ENCODE peak calls at places on chromosome 5, in seven cellular contexts. A is body of pancreas, J is K562, O is lower leg skin, G is adrenal gland, V is ovary, W is HCT116. C is an unnamed sample.

GRCh38 chr5:135729582-135729879 is 104.9 kb upstream of the SLC25A48 start:
- DNase-seq in A (no peak), J (no peak), O (no peak), G (no peak), V (no peak), W (no peak), C (no peak)

GRCh38 chr5:172800088-172800551 is 29.1 kb upstream of the DUSP1 start:
- DNase-seq in A (peak; percentile 78), J (no peak), O (no peak), G (peak; percentile 74), V (peak; percentile 58), W (no peak), C (no peak)

GRCh38 chr5:59766394-59766793 is 127.1 kb downstream of the PDE4D start:
- DNase-seq in A (peak; percentile 32), J (no peak), O (no peak), G (peak; percentile 13), V (no peak), W (no peak), C (peak; percentile 68)

GRCh38 chr5:56814361-56814962 is 887 bp upstream of the MAP3K1 start:
- DNase-seq in A (peak; percentile 77), J (peak; percentile 29), O (peak; percentile 33), G (peak; percentile 47), V (peak; percentile 19), W (no peak), C (peak; percentile 40)

GRCh38 chr5:5360878-5361520 is 61.5 kb upstream of the ICE1 start:
- DNase-seq in A (no peak), J (no peak), O (no peak), G (no peak), V (no peak), W (no peak), C (no peak)

GRCh38 chr5:107930092-107930491 is 259.4 kb upstream of the EFNA5 start:
- DNase-seq in A (no peak), J (no peak), O (no peak), G (no peak), V (no peak), W (no peak), C (no peak)

GRCh38 chr5:78964889-78965288 is 20.2 kb downstream of the ARSB start:
- DNase-seq in A (peak; percentile 42), J (no peak), O (no peak), G (peak; percentile 35), V (no peak), W (peak; percentile 48), C (peak; percentile 20)

GRCh38 chr5:150038547-150038946 is 38.0 kb downstream of the HMGXB3 start:
- DNase-seq in A (no peak), J (no peak), O (no peak), G (no peak), V (no peak), W (no peak), C (no peak)

GRCh38 chr5:103211858-103212500 is 46.6 kb upstream of the MACIR start:
- DNase-seq in A (no peak), J (no peak), O (no peak), G (no peak), V (no peak), W (no peak), C (no peak)

GRCh38 chr5:96823900-96824351 is 16.2 kb upstream of the ERAP1 start:
- DNase-seq in A (no peak), J (no peak), O (peak; percentile 53), G (peak; percentile 46), V (no peak), W (no peak), C (peak; percentile 69)

GRCh38 chr5:32127759-32128158 is 46.4 kb downstream of the GOLPH3 start:
- DNase-seq in A (no peak), J (no peak), O (no peak), G (no peak), V (no peak), W (no peak), C (no peak)

GRCh38 chr5:127615916-127616315 is 33.0 kb upstream of the CTXN3 start:
- DNase-seq in A (no peak), J (no peak), O (no peak), G (no peak), V (no peak), W (no peak), C (peak; percentile 19)

GRCh38 chr5:179438041-179438441 is 92.8 kb upstream of the ADAMTS2 start:
- DNase-seq in A (peak; percentile 43), J (no peak), O (no peak), G (peak; percentile 48), V (no peak), W (no peak), C (no peak)

GRCh38 chr5:1752881-1753280 is 46.8 kb downstream of the MRPL36 start:
- DNase-seq in A (no peak), J (no peak), O (no peak), G (no peak), V (peak; percentile 6), W (no peak), C (no peak)

GRCh38 chr5:36770125-36770524 is 106.4 kb upstream of the NIPBL start:
- DNase-seq in A (no peak), J (no peak), O (no peak), G (no peak), V (no peak), W (no peak), C (no peak)

GRCh38 chr5:138943615-138944173 is 68.6 kb upstream of the LRRTM2 start:
- DNase-seq in A (no peak), J (no peak), O (no peak), G (no peak), V (no peak), W (no peak), C (no peak)

GRCh38 chr5:127846884-127847283 is 143.7 kb downstream of the CCDC192 start:
- DNase-seq in A (no peak), J (no peak), O (no peak), G (no peak), V (no peak), W (no peak), C (no peak)

GRCh38 chr5:172361566-172362238 is 78.1 kb upstream of the UBTD2 start:
- DNase-seq in A (peak; percentile 48), J (no peak), O (peak; percentile 80), G (peak; percentile 84), V (no peak), W (peak; percentile 48), C (no peak)

GRCh38 chr5:73393606-73394489 is 54.7 kb downstream of the FOXD1 start:
- DNase-seq in A (no peak), J (no peak), O (no peak), G (no peak), V (no peak), W (no peak), C (no peak)

GRCh38 chr5:40410231-40410861 is 269.4 kb upstream of the PTGER4 start:
- DNase-seq in A (peak; percentile 40), J (no peak), O (no peak), G (no peak), V (no peak), W (no peak), C (no peak)

GRCh38 chr5:30331534-30331933 is 862.0 kb upstream of the CDH6 start:
- DNase-seq in A (no peak), J (no peak), O (no peak), G (no peak), V (no peak), W (no peak), C (no peak)

GRCh38 chr5:107672212-107673105 is 1.7 kb upstream of the EFNA5 start:
- DNase-seq in A (peak; percentile 86), J (peak; percentile 24), O (peak; percentile 81), G (peak; percentile 52), V (peak; percentile 67), W (peak; percentile 88), C (peak; percentile 89)

GRCh38 chr5:161602739-161603138 is 56.2 kb upstream of the GABRB2 start:
- DNase-seq in A (no peak), J (no peak), O (no peak), G (no peak), V (no peak), W (no peak), C (no peak)

GRCh38 chr5:26889810-26890209 is 148.6 kb downstream of the CDH9 start:
- DNase-seq in A (no peak), J (no peak), O (no peak), G (no peak), V (no peak), W (no peak), C (no peak)

GRCh38 chr5:32852535-32852934 is 141.4 kb downstream of the NPR3 start:
- DNase-seq in A (peak; percentile 16), J (no peak), O (no peak), G (peak; percentile 51), V (no peak), W (no peak), C (no peak)

GRCh38 chr5:93355691-93356090 is 225.3 kb downstream of the NR2F1-AS1 start:
- DNase-seq in A (no peak), J (no peak), O (no peak), G (no peak), V (no peak), W (no peak), C (no peak)

DNA sequence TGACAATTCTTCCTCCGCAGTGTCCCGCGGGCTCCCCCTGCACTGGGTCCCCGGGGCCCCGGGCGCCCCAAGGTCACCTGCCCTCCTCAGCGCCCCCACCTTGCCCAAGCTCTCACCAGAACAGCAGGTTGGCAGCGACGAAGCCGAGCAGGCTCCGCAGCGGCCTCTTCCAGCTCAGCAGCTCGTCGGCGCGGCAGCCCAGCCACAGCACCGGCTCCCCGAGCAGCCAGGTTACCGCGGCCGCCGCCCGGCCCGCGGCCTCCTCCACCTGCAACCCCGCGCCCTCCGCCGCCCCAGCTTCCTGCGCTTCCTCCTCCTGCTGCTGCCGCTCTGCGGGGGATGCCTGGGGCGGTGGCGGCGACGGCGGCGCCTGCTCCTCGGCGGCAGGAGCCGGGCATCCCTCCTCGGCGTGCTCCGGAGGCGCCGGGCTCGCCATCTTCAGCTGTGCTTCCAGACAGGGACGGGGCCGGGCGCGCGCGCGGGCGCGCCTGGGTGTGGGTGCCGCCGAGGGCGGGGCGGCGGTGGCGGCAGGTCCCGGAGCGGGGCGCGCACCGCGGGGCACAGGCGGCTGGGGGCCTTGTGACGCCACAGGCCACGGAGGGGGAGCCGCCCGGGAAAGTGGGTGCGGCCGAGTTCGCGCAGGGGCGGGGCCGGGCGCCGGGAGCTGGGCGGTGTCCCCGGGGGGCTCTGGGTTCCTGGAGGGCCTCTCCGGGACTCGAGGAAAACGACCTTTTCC is at the start of gene RETREG1:
- DNase-seq in A (peak; percentile 70), J (no peak), O (no peak), G (peak; percentile 8), V (peak; percentile 50), W (peak; percentile 15), C (peak; percentile 71)
- TF ChIP-seq POLR2A in A (no peak), J (no peak), O (no peak), G (no peak), V (no peak), W (no peak), C (no peak)

GRCh38 chr5:22708770-22709328 is 144.3 kb downstream of the CDH12 start:
- DNase-seq in A (no peak), J (no peak), O (no peak), G (no peak), V (no peak), W (no peak), C (no peak)
- TF ChIP-seq CTCF in A (no peak), J (no peak), O (no peak), G (no peak), V (no peak), W (no peak), C (no peak)

DNA sequence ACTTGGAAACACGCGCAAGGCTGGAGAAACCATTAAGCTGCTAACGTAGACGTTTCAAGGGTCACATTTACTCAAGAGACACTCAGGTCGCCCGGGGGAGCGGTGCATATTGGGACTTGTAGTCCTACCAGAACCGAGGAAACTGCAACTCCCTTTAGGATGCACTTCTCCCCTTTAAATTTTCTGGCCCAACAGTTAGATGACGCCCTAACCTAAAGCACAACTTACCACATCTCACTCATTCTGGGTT is 384 bp upstream of the DMXL1 start:
- DNase-seq in A (peak; percentile 93), J (no peak), O (no peak), G (peak; percentile 94), V (no peak), W (no peak), C (no peak)
- TF ChIP-seq POLR2A in A (no peak), J (peak; percentile 86), O (no peak), G (peak; percentile 12), V (no peak), W (peak; percentile 87), C (no peak)

GRCh38 chr5:98750693-98751092 is 22.8 kb upstream of the RGMB start:
- DNase-seq in A (peak; percentile 10), J (no peak), O (no peak), G (no peak), V (no peak), W (no peak), C (no peak)
- TF ChIP-seq CTCF in A (peak; percentile 46), J (no peak), O (no peak), G (peak; percentile 30), V (no peak), W (peak; percentile 54), C (no peak)